ENCODE peak calls at places on chromosome 9, in five cellular contexts. L is SK-N-SH, N is spleen, H is transverse colon, W is upper lobe of left lung. T is an unnamed sample.

GRCh38 chr9:35035851-35036701 is 36.3 kb downstream of the VCP start:
- DNase-seq in L (no peak), N (peak), H (peak), W (peak), T (no peak)

GRCh38 chr9:95091971-95092320 is 225.6 kb downstream of the FANCC start:
- DNase-seq in L (no peak), N (no peak), H (no peak), W (no peak), T (no peak)

GRCh38 chr9:125593581-125593980 is 113.4 kb downstream of the MAPKAP1 start:
- DNase-seq in L (no peak), N (no peak), H (no peak), W (no peak), T (no peak)

GRCh38 chr9:456365-456764 is 241.7 kb downstream of the DOCK8 start:
- DNase-seq in L (no peak), N (no peak), H (no peak), W (no peak), T (no peak)

GRCh38 chr9:69485466-69485865 is 160.5 kb downstream of the ENTREP1 start:
- DNase-seq in L (no peak), N (no peak), H (peak), W (no peak), T (no peak)

GRCh38 chr9:21689851-21690250 is 112.6 kb upstream of the MTAP start:
- DNase-seq in L (no peak), N (no peak), H (no peak), W (no peak), T (no peak)

GRCh38 chr9:36268007-36268427 is 9.8 kb upstream of the GNE start:
- DNase-seq in L (no peak), N (no peak), H (no peak), W (no peak), T (no peak)

GRCh38 chr9:78023003-78023741 is 8.4 kb downstream of the GNAQ start:
- DNase-seq in L (no peak), N (no peak), H (no peak), W (no peak), T (no peak)

GRCh38 chr9:90559075-90560073 is 83.2 kb downstream of the DIRAS2 start:
- DNase-seq in L (no peak), N (no peak), H (no peak), W (no peak), T (no peak)

GRCh38 chr9:112327718-112328450 is 5.5 kb downstream of the PTBP3 start:
- DNase-seq in L (no peak), N (no peak), H (no peak), W (no peak), T (no peak)

GRCh38 chr9:91658513-91659105 is 235.0 kb upstream of the NFIL3 start:
- DNase-seq in L (no peak), N (no peak), H (no peak), W (no peak), T (no peak)

GRCh38 chr9:33799928-33800689 is 4.7 kb downstream of the PRSS3 start:
- DNase-seq in L (peak), N (no peak), H (no peak), W (peak), T (no peak)

GRCh38 chr9:123401879-123402513 is 46.0 kb downstream of the CRB2 start:
- DNase-seq in L (peak), N (no peak), H (peak), W (no peak), T (peak)

GRCh38 chr9:90044710-90045151 is 439.9 kb downstream of the GADD45G start:
- DNase-seq in L (no peak), N (no peak), H (no peak), W (no peak), T (peak)

GRCh38 chr9:87157366-87158031 is 210.2 kb upstream of the GAS1 start:
- DNase-seq in L (no peak), N (no peak), H (no peak), W (no peak), T (no peak)

GRCh38 chr9:114291886-114292590 is 30.9 kb upstream of the ORM1 start:
- DNase-seq in L (no peak), N (peak), H (peak), W (no peak), T (no peak)

GRCh38 chr9:114588150-114588663 is 638 bp downstream of the ATP6V1G1 start:
- DNase-seq in L (no peak), N (no peak), H (no peak), W (no peak), T (no peak)

GRCh38 chr9:95494416-95495371 is 22.1 kb downstream of the PTCH1 start:
- DNase-seq in L (peak), N (peak), H (peak), W (peak), T (no peak)

GRCh38 chr9:123796618-123797484 is 133.1 kb downstream of the DENND1A start:
- DNase-seq in L (no peak), N (no peak), H (no peak), W (no peak), T (no peak)

GRCh38 chr9:104269374-104269773 is 175.3 kb downstream of the SMC2 start:
- DNase-seq in L (no peak), N (no peak), H (no peak), W (no peak), T (no peak)

GRCh38 chr9:114732842-114733241 is 50.9 kb upstream of the TEX48 start:
- DNase-seq in L (no peak), N (no peak), H (no peak), W (no peak), T (no peak)

GRCh38 chr9:33233659-33234335 is 6.2 kb upstream of the SPINK4 start:
- DNase-seq in L (no peak), N (no peak), H (peak), W (peak), T (peak)

GRCh38 chr9:82334286-82334685 is 345.7 kb downstream of the SPATA31D1 start:
- DNase-seq in L (no peak), N (no peak), H (no peak), W (no peak), T (no peak)

GRCh38 chr9:118473527-118473926 is 769.3 kb downstream of the TLR4 start:
- DNase-seq in L (no peak), N (no peak), H (no peak), W (no peak), T (no peak)

GRCh38 chr9:69253057-69253456 is 72.0 kb upstream of the ENTREP1 start:
- DNase-seq in L (no peak), N (no peak), H (no peak), W (no peak), T (no peak)

GRCh38 chr9:33159760-33160127 is 7.4 kb downstream of the B4GALT1 start:
- DNase-seq in L (peak), N (peak), H (peak), W (no peak), T (no peak)

GRCh38 chr9:76900884-76901440 is 5.0 kb downstream of the PRUNE2 start:
- DNase-seq in L (no peak), N (no peak), H (no peak), W (no peak), T (no peak)

GRCh38 chr9:96222132-96222531 is 79.8 kb downstream of the HSD17B3 start:
- DNase-seq in L (peak), N (no peak), H (no peak), W (no peak), T (no peak)

GRCh38 chr9:12464910-12465512 is 228.2 kb upstream of the TYRP1 start:
- DNase-seq in L (peak), N (no peak), H (no peak), W (no peak), T (no peak)

GRCh38 chr9:133944746-133945135 is 47.4 kb downstream of the VAV2 start:
- DNase-seq in L (no peak), N (peak), H (no peak), W (peak), T (no peak)

GRCh38 chr9:122572456-122572855 is 10.7 kb downstream of the OR1L8 start:
- DNase-seq in L (no peak), N (no peak), H (no peak), W (no peak), T (no peak)

GRCh38 chr9:120381839-120382238 is 198.1 kb downstream of the CDK5RAP2 start:
- DNase-seq in L (no peak), N (no peak), H (no peak), W (no peak), T (no peak)

GRCh38 chr9:76725181-76725580 is 39.1 kb upstream of the PCA3 start:
- DNase-seq in L (no peak), N (no peak), H (no peak), W (no peak), T (no peak)

GRCh38 chr9:78592866-78593265 is 295.9 kb downstream of the PSAT1 start:
- DNase-seq in L (no peak), N (no peak), H (no peak), W (no peak), T (no peak)

GRCh38 chr9:86239053-86239770 is 20.2 kb downstream of the C9orf153 start:
- DNase-seq in L (no peak), N (no peak), H (no peak), W (no peak), T (no peak)

GRCh38 chr9:135769489-135770202 is 67.7 kb downstream of the KCNT1 start:
- DNase-seq in L (no peak), N (no peak), H (no peak), W (peak), T (no peak)
- TF ChIP-seq POLR2AphosphoS5 in L (no peak), N (no peak), H (no peak), W (no peak), T (no peak)

GRCh38 chr9:38012767-38013450 is 56.1 kb downstream of the SHB start:
- DNase-seq in L (no peak), N (no peak), H (no peak), W (no peak), T (no peak)
- H3K27ac ChIP-seq in L (no peak), N (no peak), H (no peak), W (no peak), T (no peak)

DNA sequence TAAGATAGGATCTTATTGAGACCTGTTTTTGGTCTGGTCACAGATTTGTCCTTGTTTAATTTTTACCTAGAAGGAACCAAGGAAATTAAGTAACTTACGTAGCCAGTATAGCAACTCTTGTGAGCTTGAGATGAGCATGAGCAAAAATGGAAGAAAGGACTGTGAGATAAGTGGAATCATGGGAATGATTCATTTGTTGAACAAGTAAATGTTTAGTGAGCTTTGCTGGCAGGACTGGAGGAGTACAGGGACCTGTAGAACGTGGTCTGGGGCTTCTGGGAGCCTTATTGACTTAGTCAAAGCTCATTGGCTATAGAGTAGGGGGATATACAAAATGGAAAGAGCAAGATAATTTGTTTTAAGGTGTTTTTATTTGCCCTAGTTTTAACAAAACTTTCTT is 3.0 kb downstream of the RAD23B start:
- DNase-seq in L (no peak), N (no peak), H (no peak), W (no peak), T (no peak)
- H3K4me3 ChIP-seq in L (peak), N (peak), H (no peak), W (no peak), T (peak)

DNA sequence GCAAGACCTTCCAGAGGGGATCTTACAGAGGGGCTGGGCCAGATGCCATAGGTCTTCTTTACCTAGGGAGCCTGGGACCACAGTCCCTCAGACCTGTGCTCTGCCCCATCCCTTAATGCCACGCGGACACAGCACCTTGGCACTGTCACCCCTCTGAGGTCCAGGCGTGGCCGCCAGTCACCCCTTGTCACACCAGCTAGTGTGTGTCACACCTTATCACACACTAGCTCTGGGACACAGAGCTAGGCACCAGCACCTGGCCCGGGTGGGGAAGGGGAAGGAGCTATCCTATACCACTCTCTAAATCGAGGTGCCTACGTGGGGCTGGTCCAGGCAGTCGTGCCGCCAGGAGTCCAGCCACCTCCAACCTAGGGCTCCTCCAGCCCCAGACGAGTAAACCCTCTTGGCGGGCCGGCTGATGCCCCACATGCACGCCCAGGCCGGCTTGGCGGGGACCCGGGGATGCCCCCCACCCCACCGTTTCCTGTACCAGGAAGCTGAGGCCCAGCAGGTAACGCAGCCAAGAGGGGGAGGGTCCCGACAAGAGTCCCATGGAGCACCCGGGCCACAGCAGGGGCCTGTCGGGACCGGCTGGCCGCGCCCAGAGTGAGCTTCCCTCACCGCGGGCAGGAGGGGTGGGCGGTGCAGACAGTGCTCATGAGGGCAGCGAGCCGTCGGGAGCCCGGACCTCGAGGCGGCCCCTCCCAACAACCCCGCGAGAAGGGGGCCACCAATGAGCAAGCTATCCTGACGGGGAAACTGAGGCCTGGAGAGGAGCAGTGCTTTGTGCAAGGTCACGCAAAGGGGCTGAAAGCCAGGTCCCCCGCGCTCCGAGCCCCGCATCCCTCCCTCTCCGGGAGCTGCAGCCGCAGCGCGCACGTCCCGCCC is 578 bp downstream of the CORO2A start:
- DNase-seq in L (peak), N (peak), H (peak), W (peak), T (no peak)
- TF ChIP-seq POLR2AphosphoS5 in L (no peak), N (no peak), H (peak), W (no peak), T (no peak)

DNA sequence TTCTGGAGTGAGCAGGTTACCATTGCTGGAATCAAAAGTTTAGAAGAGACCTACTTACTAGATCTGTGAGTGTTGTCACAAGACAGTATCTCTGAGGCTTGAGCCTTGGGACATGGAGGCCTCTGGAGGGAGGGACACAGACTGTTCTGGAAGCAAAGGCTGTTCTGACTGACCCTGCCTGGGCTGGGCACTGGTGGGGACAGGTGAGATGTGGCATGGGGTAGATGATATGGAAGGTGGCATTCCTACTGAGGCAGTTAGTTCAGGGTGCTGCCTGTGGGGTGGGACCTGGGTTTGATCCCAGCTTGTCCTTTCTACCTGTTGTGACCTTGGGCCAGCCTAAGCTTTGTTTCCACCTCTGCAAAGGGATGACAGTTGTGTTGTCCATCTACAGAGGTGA is 140.2 kb downstream of the C9orf50 start:
- DNase-seq in L (no peak), N (no peak), H (no peak), W (no peak), T (no peak)
- H3K27ac ChIP-seq in L (peak), N (peak), H (peak), W (peak), T (peak)

T was measured in Panc1.